ENCODE peak calls at places on chromosomes 4 and X, in eight cellular contexts. G is stomach, U is transverse colon, W is upper lobe of left lung, I is HCT116, B is suprapubic skin, V is HL-60, Y is HepG2. Z is an unnamed sample.

GRCh38 chr4:81221303-81222081 is 6.5 kb upstream of the PRKG2 start:
- DNase-seq in G (no peak), V (no peak), Y (no peak), U (no peak), W (no peak), B (no peak), I (no peak), Z (no peak)

GRCh38 chr4:78784255-78784654 is 8.1 kb downstream of the BMP2K start:
- DNase-seq in B (no peak), V (no peak), W (no peak), G (no peak), Y (no peak), I (no peak), U (no peak), Z (no peak)

GRCh38 chr4:188308142-188308541 is 168.9 kb downstream of the TRIML1 start:
- DNase-seq in I (no peak), G (no peak), W (no peak), Y (no peak), B (no peak), V (no peak), U (no peak), Z (no peak)

GRCh38 chrX:39958850-39959249 is 138.9 kb downstream of the BCOR start:
- DNase-seq in W (no peak), B (no peak), V (no peak), Y (no peak), G (no peak), I (no peak), U (no peak), Z (no peak)

GRCh38 chr4:189046642-189047041 is 894.0 kb upstream of the FRG1 start:
- DNase-seq in V (no peak), G (no peak), W (no peak), B (no peak), Y (no peak), I (no peak), U (no peak), Z (no peak)

GRCh38 chr4:54719378-54719777 is 61.6 kb downstream of the KIT start:
- DNase-seq in G (no peak), W (no peak), U (no peak), V (no peak), B (no peak), I (no peak), Y (no peak), Z (no peak)

GRCh38 chrX:123860983-123861382 is 1.1 kb downstream of the XIAP start:
- DNase-seq in U (no peak), B (no peak), I (no peak), Y (no peak), G (no peak), W (no peak), V (no peak), Z (no peak)

GRCh38 chr4:84994280-84994679 is 27.8 kb upstream of the WDFY3 start:
- DNase-seq in W (no peak), V (no peak), Y (no peak), I (no peak), B (no peak), U (no peak), G (no peak), Z (no peak)

GRCh38 chrX:24014388-24015018 is 12.5 kb downstream of the KLHL15 start:
- DNase-seq in W (no peak), V (no peak), Y (no peak), G (no peak), I (no peak), B (no peak), U (no peak), Z (no peak)

GRCh38 chr4:23324291-23324690 is 565.6 kb downstream of the PPARGC1A start:
- DNase-seq in B (no peak), V (no peak), U (no peak), G (no peak), W (no peak), I (no peak), Y (no peak), Z (no peak)

GRCh38 chr4:107060388-107060787 is 24.3 kb upstream of the DKK2 start:
- DNase-seq in B (no peak), G (no peak), V (no peak), Y (no peak), I (no peak), W (no peak), U (no peak), Z (no peak)

GRCh38 chrX:71181558-71181909 is 36.9 kb downstream of the NLGN3 start:
- DNase-seq in I (no peak), Y (no peak), G (no peak), W (no peak), V (peak; percentile 39), U (peak; percentile 34), B (no peak), Z (no peak)

GRCh38 chrX:37846934-37847732 is at the start of gene DYNLT3:
- DNase-seq in Y (peak; percentile 56), B (peak; percentile 84), I (peak; percentile 76), U (peak; percentile 90), V (peak; percentile 76), G (peak; percentile 86), W (peak; percentile 89), Z (no peak)

GRCh38 chrX:47316276-47317025 is 53.9 kb upstream of the ZNF157 start:
- DNase-seq in V (no peak), G (peak; percentile 32), I (no peak), W (no peak), Y (no peak), B (no peak), U (no peak), Z (no peak)

GRCh38 chrX:49838374-49838773 is 9.3 kb downstream of the PAGE4 start:
- DNase-seq in Y (peak; percentile 37), I (peak; percentile 16), V (peak; percentile 29), U (peak; percentile 13), B (no peak), W (no peak), G (peak; percentile 34), Z (no peak)

GRCh38 chrX:152904151-152905080 is 6.5 kb downstream of the ZNF185 start:
- DNase-seq in B (no peak), I (no peak), V (peak; percentile 35), Y (no peak), U (peak; percentile 51), G (peak; percentile 45), W (no peak), Z (no peak)

GRCh38 chrX:56550667-56551066 is 12.8 kb upstream of the UBQLN2 start:
- DNase-seq in G (no peak), Y (no peak), W (no peak), B (no peak), U (no peak), I (no peak), V (no peak), Z (no peak)

GRCh38 chr4:39936565-39937418 is 40.9 kb downstream of the PDS5A start:
- DNase-seq in U (no peak), G (no peak), B (no peak), V (no peak), Y (no peak), I (no peak), W (no peak), Z (no peak)

GRCh38 chrX:153927936-153928760 is 2.1 kb upstream of the ARHGAP4 start:
- DNase-seq in G (peak; percentile 96), V (peak; percentile 93), I (peak; percentile 93), U (peak; percentile 96), Y (peak; percentile 90), W (peak; percentile 97), B (peak; percentile 95), Z (peak; percentile 69)

GRCh38 chrX:7120578-7121219 is 26.8 kb upstream of the STS start:
- DNase-seq in I (no peak), V (no peak), U (peak; percentile 54), Y (peak; percentile 69), B (no peak), W (no peak), G (no peak), Z (no peak)

DNA sequence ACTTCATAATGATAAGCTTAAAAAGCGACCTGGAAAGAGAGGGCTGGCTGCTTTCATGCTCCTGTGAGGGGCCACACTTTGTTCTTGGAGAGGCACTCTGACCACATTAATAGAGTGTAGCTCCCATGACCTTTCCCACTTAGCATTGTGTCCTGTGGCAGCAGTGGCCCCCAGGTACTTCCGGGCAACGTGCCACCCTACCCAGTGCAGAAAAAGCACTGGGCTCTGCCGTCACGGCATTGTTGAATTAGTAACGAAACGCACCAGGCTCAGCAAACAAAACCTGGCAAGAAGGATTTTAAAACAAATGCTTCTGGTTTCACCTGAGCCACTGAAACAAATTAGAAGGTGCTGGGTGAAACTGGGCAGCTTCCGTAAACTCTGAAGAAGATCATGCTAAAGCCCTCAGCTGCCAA is 5.4 kb upstream of the SORBS2 start:
- DNase-seq in W (peak; percentile 82), Y (peak; percentile 45), U (peak; percentile 61), B (no peak), I (no peak), V (no peak), G (peak; percentile 95), Z (no peak)
- TF ChIP-seq POLR2AphosphoS5 in W (peak; percentile 28), Y (no peak), U (no peak), B (no peak), I (no peak), V (no peak), G (peak; percentile 77), Z (no peak)

GRCh38 chrX:150696836-150697235 is 3.6 kb downstream of the MTMR1 start:
- DNase-seq in Y (no peak), V (peak; percentile 55), I (no peak), U (no peak), W (no peak), G (no peak), B (no peak), Z (no peak)
- H3K4me3 ChIP-seq in Y (no peak overlapping the region), V (no peak overlapping the region), I (no peak overlapping the region), U (no peak overlapping the region), W (no peak overlapping the region), G (no peak overlapping the region), B (no peak overlapping the region), Z (no peak overlapping the region)

DNA sequence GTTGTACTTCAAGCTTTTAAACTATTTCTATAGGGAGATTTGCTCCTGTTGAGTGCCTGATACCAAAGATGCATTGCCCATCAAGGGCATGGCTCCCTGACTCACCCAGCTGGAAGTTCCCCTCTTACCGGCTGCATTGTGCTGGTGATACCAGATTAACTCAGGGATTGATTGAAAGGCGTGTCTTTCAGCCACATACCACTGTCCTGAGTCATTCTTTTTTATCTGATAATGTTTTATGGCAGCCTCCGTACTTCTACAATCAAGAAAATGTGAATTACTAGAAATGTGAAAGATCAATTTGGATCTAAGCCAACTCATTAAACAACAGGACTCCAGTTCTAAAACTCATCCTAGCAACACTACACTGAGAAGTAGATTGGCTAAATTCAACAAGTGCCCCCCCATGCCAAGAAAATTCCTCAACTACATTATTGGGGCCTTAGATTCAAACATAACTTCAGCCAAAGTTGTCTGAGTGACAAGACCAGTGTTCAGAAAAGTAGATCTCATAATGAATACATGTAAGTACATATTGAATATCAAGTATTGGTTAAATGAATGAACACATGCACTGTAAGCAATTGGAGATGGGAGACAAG is 40.0 kb downstream of the TXK start:
- DNase-seq in U (peak; percentile 68), I (no peak), W (no peak), G (no peak), Y (no peak), V (no peak), B (no peak), Z (no peak)
- TF ChIP-seq POLR2AphosphoS5 in U (peak; percentile 19), I (no peak), W (no peak), G (no peak), Y (no peak), V (no peak), B (no peak), Z (no peak)

DNA sequence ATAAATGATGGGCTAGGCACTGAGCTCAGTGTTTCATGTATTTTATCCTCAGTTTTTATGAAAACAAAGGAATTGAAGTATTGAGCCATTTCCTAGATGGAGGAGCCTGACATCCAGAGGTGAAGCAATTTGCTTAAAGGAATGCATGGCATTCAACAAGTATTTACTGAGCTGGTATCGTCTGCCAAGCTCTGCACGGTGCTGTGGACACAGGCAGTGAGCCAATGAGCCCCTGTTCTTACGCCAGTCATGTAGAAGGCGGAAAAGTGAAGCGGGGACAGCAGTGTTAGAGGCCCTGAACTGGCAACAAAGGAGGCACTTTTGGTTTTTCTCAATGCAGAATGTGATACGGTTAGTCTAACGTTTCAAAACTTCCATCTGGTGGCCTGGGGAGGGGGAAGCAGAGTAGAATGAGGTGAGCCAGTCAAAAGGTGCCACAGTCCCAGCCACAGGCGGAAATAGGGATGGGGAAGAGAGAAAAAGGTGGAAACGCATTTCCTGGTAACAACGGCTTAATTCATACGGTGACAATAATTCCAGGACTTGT is 134.1 kb downstream of the AFAP1 start:
- DNase-seq in B (peak; percentile 77), W (peak; percentile 87), V (no peak), Y (peak; percentile 96), U (no peak), I (no peak), G (peak; percentile 93), Z (no peak)
- H3K4me3 ChIP-seq in B (no peak overlapping the region), W (no peak overlapping the region), V (no peak overlapping the region), Y (peak overlapping the region; percentile 66), U (no peak overlapping the region), I (no peak overlapping the region), G (no peak overlapping the region), Z (no peak overlapping the region)